ENCODE peak calls at places on chromosomes 16 and 17, in six cellular contexts. One of them, this sample, is unnamed.

GRCh38 chr17:67161573-67161972 is 83.4 kb downstream of the HELZ start:
- DNase-seq in activated effector memory CD4-positive, alpha-beta T cell treated with Interleukin-2 at 50 U/mL for 16 hours: no peak
- DNase-seq in NCI-H460: no peak
- DNase-seq in HEK293T: no peak
- DNase-seq in astrocyte of the spinal cord: no peak
- DNase-seq in COR-L47: no peak
- DNase-seq in this sample: no peak

GRCh38 chr16:89562027-89562599 is 1.6 kb downstream of the RPL13 start:
- DNase-seq in activated effector memory CD4-positive, alpha-beta T cell treated with Interleukin-2 at 50 U/mL for 16 hours: no peak
- DNase-seq in NCI-H460: no peak
- DNase-seq in HEK293T: no peak
- DNase-seq in astrocyte of the spinal cord: no peak
- DNase-seq in COR-L47: no peak
- DNase-seq in this sample: peak; percentile 19

GRCh38 chr17:41734139-41734948 is at the start of gene HAP1:
- DNase-seq in activated effector memory CD4-positive, alpha-beta T cell treated with Interleukin-2 at 50 U/mL for 16 hours: no peak
- DNase-seq in NCI-H460: peak; percentile 41
- DNase-seq in HEK293T: peak; percentile 83
- DNase-seq in astrocyte of the spinal cord: no peak
- DNase-seq in COR-L47: peak; percentile 11
- DNase-seq in this sample: peak; percentile 9

GRCh38 chr17:68295086-68295485 is 3.8 kb downstream of the ARSG start:
- DNase-seq in activated effector memory CD4-positive, alpha-beta T cell treated with Interleukin-2 at 50 U/mL for 16 hours: no peak
- DNase-seq in NCI-H460: no peak
- DNase-seq in HEK293T: no peak
- DNase-seq in astrocyte of the spinal cord: no peak
- DNase-seq in COR-L47: no peak
- DNase-seq in this sample: no peak

GRCh38 chr17:75242461-75243042 is 18.9 kb downstream of the GGA3 start:
- DNase-seq in activated effector memory CD4-positive, alpha-beta T cell treated with Interleukin-2 at 50 U/mL for 16 hours: no peak
- DNase-seq in NCI-H460: no peak
- DNase-seq in HEK293T: no peak
- DNase-seq in astrocyte of the spinal cord: no peak
- DNase-seq in COR-L47: no peak
- DNase-seq in this sample: no peak

GRCh38 chr17:57342141-57342540 is 85.8 kb downstream of the MSI2 start:
- DNase-seq in activated effector memory CD4-positive, alpha-beta T cell treated with Interleukin-2 at 50 U/mL for 16 hours: no peak
- DNase-seq in NCI-H460: no peak
- DNase-seq in HEK293T: no peak
- DNase-seq in astrocyte of the spinal cord: peak; percentile 30
- DNase-seq in COR-L47: peak; percentile 76
- DNase-seq in this sample: no peak

GRCh38 chr17:79907855-79908254 is 68.6 kb upstream of the CBX4 start:
- DNase-seq in activated effector memory CD4-positive, alpha-beta T cell treated with Interleukin-2 at 50 U/mL for 16 hours: no peak
- DNase-seq in NCI-H460: peak; percentile 61
- DNase-seq in HEK293T: no peak
- DNase-seq in astrocyte of the spinal cord: peak; percentile 20
- DNase-seq in COR-L47: no peak
- DNase-seq in this sample: no peak

GRCh38 chr16:707062-707538 is 1.5 kb upstream of the FBXL16 start:
- DNase-seq in activated effector memory CD4-positive, alpha-beta T cell treated with Interleukin-2 at 50 U/mL for 16 hours: no peak
- DNase-seq in NCI-H460: no peak
- DNase-seq in HEK293T: no peak
- DNase-seq in astrocyte of the spinal cord: no peak
- DNase-seq in COR-L47: peak; percentile 45
- DNase-seq in this sample: no peak

GRCh38 chr16:70744366-70744765 is 56.6 kb downstream of the VAC14 start:
- DNase-seq in activated effector memory CD4-positive, alpha-beta T cell treated with Interleukin-2 at 50 U/mL for 16 hours: no peak
- DNase-seq in NCI-H460: no peak
- DNase-seq in HEK293T: no peak
- DNase-seq in astrocyte of the spinal cord: no peak
- DNase-seq in COR-L47: no peak
- DNase-seq in this sample: no peak